ENCODE peak calls at places on chromosomes 4 and X, in five cellular contexts. E is HCT116, M is GM12892, U is Panc1, Q is breast epithelium. P is an unnamed sample.

GRCh38 chrX:20373063-20373462 is 106.4 kb upstream of the RPS6KA3 start:
- DNase-seq in E (no peak), M (no peak), U (no peak), Q (no peak), P (no peak)

GRCh38 chr4:182022899-182023298 is 220.3 kb upstream of the TENM3 start:
- DNase-seq in E (no peak), Q (no peak), M (no peak), U (no peak), P (no peak)

GRCh38 chr4:110533940-110534339 is 58.0 kb downstream of the ENPEP start:
- DNase-seq in E (peak), U (peak), M (no peak), Q (no peak), P (no peak)

GRCh38 chr4:76782837-76783236 is 115.1 kb downstream of the SOWAHB start:
- DNase-seq in M (no peak), E (no peak), Q (no peak), U (no peak), P (no peak)

GRCh38 chr4:184802203-184803015 is 23.4 kb downstream of the ACSL1 start:
- DNase-seq in E (no peak), U (no peak), Q (no peak), M (no peak), P (no peak)

GRCh38 chr4:152106113-152106763 is 345.4 kb upstream of the GATB start:
- DNase-seq in Q (no peak), U (peak), E (peak), M (no peak), P (no peak)

GRCh38 chr4:158895797-158896442 is 127.1 kb downstream of the FNIP2 start:
- DNase-seq in U (no peak), M (no peak), Q (no peak), E (no peak), P (no peak)

GRCh38 chrX:65420154-65420553 is 114.4 kb downstream of the LAS1L start:
- DNase-seq in M (no peak), Q (no peak), E (no peak), U (no peak), P (no peak)

GRCh38 chr4:71411976-71412375 is 73.2 kb downstream of the SLC4A4 start:
- DNase-seq in E (no peak), M (no peak), Q (no peak), U (no peak), P (no peak)

GRCh38 chr4:133152801-133153526 is 3.9 kb downstream of the PCDH10 start:
- DNase-seq in M (no peak), Q (no peak), U (no peak), E (no peak), P (no peak)

GRCh38 chr4:41661447-41662076 is 87.0 kb downstream of the PHOX2B start:
- DNase-seq in Q (peak), U (peak), E (peak), M (no peak), P (peak)

GRCh38 chrX:48539345-48540014 is at the start of gene TBC1D25:
- DNase-seq in U (peak), M (peak), Q (peak), E (peak), P (peak)

GRCh38 chr4:80268936-80269335 is 2.5 kb downstream of the FGF5 start:
- DNase-seq in Q (no peak), U (no peak), E (no peak), M (no peak), P (no peak)

GRCh38 chrX:49059209-49060191 is 701 bp downstream of the CCDC120 start:
- DNase-seq in Q (no peak), U (no peak), E (no peak), M (no peak), P (peak)

GRCh38 chr4:120056249-120056648 is 10.4 kb downstream of the MAD2L1 start:
- DNase-seq in U (no peak), Q (no peak), M (no peak), E (no peak), P (no peak)

GRCh38 chr4:40473578-40474388 is 138.7 kb downstream of the CHRNA9 start:
- DNase-seq in U (no peak), E (no peak), M (no peak), Q (no peak), P (no peak)

GRCh38 chr4:52889778-52890400 is 27.8 kb downstream of the RASL11B start:
- DNase-seq in M (no peak), Q (no peak), E (no peak), U (no peak), P (no peak)

GRCh38 chrX:2498781-2499302 is 1.9 kb downstream of the DHRSX start:
- DNase-seq in Q (no peak), E (no peak), M (no peak), U (no peak), P (peak)

GRCh38 chr4:157992038-157992706 is 180.7 kb downstream of the GASK1B start:
- DNase-seq in E (peak), U (no peak), Q (no peak), M (no peak), P (peak)

GRCh38 chr4:110970642-110971041 is 347.8 kb upstream of the PITX2 start:
- DNase-seq in Q (no peak), E (peak), M (no peak), U (no peak), P (no peak)

GRCh38 chr4:173539986-173540385 is 10.0 kb upstream of the HAND2 start:
- DNase-seq in M (no peak), Q (no peak), E (no peak), U (no peak), P (no peak)

GRCh38 chr4:18106620-18107019 is 85.1 kb upstream of the LCORL start:
- DNase-seq in U (no peak), M (no peak), E (no peak), Q (no peak), P (peak)

GRCh38 chr4:100913685-100914084 is 395.9 kb upstream of the EMCN start:
- DNase-seq in E (no peak), Q (no peak), U (no peak), M (no peak), P (no peak)

GRCh38 chr4:114600066-114600552 is 1.5 kb downstream of the UGT8 start:
- DNase-seq in M (no peak), U (no peak), E (peak), Q (no peak), P (no peak)

GRCh38 chrX:139647597-139647996 is 60.4 kb downstream of the MCF2 start:
- DNase-seq in Q (no peak), E (no peak), M (no peak), U (no peak), P (no peak)

GRCh38 chr4:112830753-112831386 is 193.9 kb downstream of the LARP7 start:
- DNase-seq in U (no peak), Q (no peak), E (no peak), M (no peak), P (no peak)

GRCh38 chrX:40086569-40087335 is 11.0 kb downstream of the BCOR start:
- DNase-seq in E (no peak), Q (no peak), U (no peak), M (no peak), P (no peak)

GRCh38 chr4:44522761-44523445 is 74.3 kb upstream of the KCTD8 start:
- DNase-seq in M (no peak), Q (no peak), E (no peak), U (no peak), P (no peak)

GRCh38 chr4:177079327-177079726 is 230.3 kb upstream of the NEIL3 start:
- DNase-seq in M (no peak), U (no peak), Q (no peak), E (no peak), P (no peak)

GRCh38 chr4:10164877-10165283 is 48.3 kb upstream of the WDR1 start:
- DNase-seq in Q (no peak), U (no peak), E (peak), M (no peak), P (peak)

GRCh38 chrX:119502727-119503483 is 34.7 kb downstream of the SLC25A5 start:
- DNase-seq in U (no peak), M (no peak), Q (peak), E (no peak), P (no peak)

GRCh38 chr4:76634239-76634638 is 199.2 kb downstream of the SHROOM3 start:
- DNase-seq in Q (no peak), U (no peak), E (no peak), M (no peak), P (no peak)

GRCh38 chrX:80335062-80335830 is 85.0 kb upstream of the TENT5D start:
- DNase-seq in U (no peak), Q (peak), E (no peak), M (no peak), P (peak)

GRCh38 chr4:153789741-153790651 is 1.1 kb upstream of the SFRP2 start:
- DNase-seq in M (no peak), E (no peak), U (no peak), Q (no peak), P (no peak)

GRCh38 chr4:120730777-120731320 is 191.7 kb downstream of the PRDM5 start:
- DNase-seq in E (no peak), M (no peak), U (no peak), Q (no peak), P (no peak)

GRCh38 chr4:107125496-107125895 is 89.4 kb upstream of the DKK2 start:
- DNase-seq in Q (no peak), E (no peak), M (no peak), U (no peak), P (no peak)

GRCh38 chr4:136032391-136032790 is 1499.9 kb downstream of the PCDH18 start:
- DNase-seq in U (no peak), Q (no peak), E (no peak), M (no peak), P (no peak)

GRCh38 chr4:183544109-183544508 is 39.3 kb downstream of the ING2 start:
- DNase-seq in Q (no peak), E (no peak), M (no peak), U (no peak), P (no peak)

GRCh38 chr4:93828332-93828829 is at the start of gene ATOH1:
- DNase-seq in E (peak), Q (no peak), U (no peak), M (no peak), P (peak)

GRCh38 chr4:93829531-93830089 is 1.1 kb downstream of the ATOH1 start:
- DNase-seq in E (no peak), Q (no peak), M (no peak), U (no peak), P (no peak)

GRCh38 chr4:93832097-93832496 is 3.5 kb downstream of the ATOH1 start:
- DNase-seq in E (no peak), Q (no peak), M (no peak), U (no peak), P (no peak)

GRCh38 chr4:93828830-93829530 is 427 bp downstream of the ATOH1 start:
- DNase-seq in U (no peak), Q (no peak), M (no peak), E (no peak), P (no peak)

GRCh38 chr4:93830090-93830818 is 1.7 kb downstream of the ATOH1 start:
- DNase-seq in E (no peak), M (no peak), Q (no peak), U (no peak), P (no peak)
- TF ChIP-seq POLR2AphosphoS5 in E (no peak), M (no peak), Q (no peak), U (no peak), P (no peak)

DNA sequence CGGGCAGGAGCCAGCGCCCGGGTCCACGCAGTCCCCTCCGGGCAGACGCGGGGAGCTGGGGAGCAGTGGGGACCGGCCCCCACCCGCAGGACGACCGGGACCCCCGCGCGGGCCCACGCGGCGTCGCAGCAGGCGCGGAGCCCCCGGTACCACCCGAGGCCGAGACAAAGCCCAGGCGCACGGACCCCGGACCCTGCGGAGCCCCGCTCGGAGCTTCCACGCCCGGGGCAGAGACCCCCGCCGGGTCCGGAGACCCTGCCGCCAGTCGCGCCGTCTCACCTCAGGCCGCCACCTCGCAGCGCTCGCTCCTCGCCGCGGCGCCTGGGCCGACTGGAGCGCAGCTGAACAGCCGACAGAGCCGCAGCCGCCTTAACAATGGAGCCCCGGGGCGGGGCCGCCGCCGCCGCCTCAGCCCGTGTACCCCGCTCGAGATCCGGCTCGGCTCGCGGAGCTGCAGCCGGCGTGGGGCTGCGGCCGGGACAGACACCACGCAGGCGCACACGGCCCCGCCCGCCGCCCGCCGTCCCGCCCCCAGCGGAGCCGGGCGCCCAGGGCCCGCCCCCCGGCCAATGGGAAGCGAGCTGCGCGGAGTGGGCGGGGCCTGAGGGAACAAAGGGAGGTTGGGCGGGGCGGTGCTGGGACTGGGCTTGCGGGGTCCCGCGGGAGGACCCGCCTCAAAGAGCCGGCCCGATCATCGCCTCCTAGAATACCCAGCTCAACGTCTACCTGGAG is at the start of gene AFAP1:
- DNase-seq in U (no peak), M (peak), Q (peak), E (peak), P (peak)
- TF ChIP-seq POLR2AphosphoS5 in U (peak), M (no peak), Q (peak), E (peak), P (no peak)

DNA sequence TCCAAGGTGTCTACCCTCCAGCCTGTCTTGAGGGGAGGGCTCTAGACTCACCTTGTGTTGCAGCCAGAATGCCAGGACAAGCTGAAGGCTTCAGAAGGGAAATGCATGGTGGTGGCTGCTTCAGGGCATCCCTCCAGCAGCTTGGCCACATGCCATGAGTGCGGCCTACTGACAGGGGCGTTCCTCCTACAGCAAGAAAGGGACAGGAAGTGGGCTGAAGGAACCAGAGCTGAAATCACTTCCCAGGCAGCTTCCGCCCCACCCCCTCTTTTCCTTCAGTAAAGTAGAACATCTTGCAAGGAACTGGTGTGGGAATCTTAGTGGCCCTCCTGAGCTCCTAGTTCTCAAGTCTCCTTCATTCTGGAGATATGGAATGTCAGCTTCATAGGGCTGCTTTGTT is 167.5 kb upstream of the DGKK start:
- DNase-seq in M (no peak), E (no peak), Q (no peak), U (no peak), P (no peak)
- TF ChIP-seq POLR2AphosphoS5 in M (no peak), E (no peak), Q (no peak), U (no peak), P (no peak)

GRCh38 chrX:9560219-9560618 is 95.4 kb downstream of the TBL1X start:
- DNase-seq in E (no peak), Q (no peak), M (no peak), U (no peak), P (no peak)

GRCh38 chrX:9561199-9561598 is 96.3 kb downstream of the TBL1X start:
- DNase-seq in U (no peak), E (no peak), M (no peak), Q (no peak), P (no peak)

GRCh38 chrX:9562851-9563250 is 98.0 kb downstream of the TBL1X start:
- DNase-seq in Q (peak), U (no peak), M (no peak), E (no peak), P (no peak)

GRCh38 chrX:9569875-9570274 is 105.0 kb downstream of the TBL1X start:
- DNase-seq in E (no peak), M (no peak), U (no peak), Q (peak), P (no peak)

DNA sequence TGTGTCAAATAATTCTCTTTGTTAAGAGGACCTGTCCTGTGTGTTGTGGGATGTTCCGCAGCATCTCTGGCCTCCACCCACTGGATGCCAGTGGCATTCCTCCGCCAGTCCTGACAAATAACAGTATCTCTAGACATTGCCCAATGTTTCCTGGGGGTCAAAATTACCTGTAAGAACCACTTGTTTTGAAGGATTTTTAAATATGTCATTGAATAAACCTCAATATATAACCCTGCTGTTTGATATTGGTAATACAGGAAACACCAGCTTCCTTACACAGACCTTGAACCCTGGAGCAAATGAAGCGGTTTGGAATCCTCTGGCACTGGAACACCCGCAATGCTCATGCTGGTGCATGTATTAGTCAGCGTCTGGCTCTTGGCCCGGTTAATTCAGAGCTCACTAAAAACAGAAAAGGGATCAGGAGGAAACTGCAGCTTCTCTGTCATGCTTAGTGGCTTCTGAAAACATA is 101.3 kb downstream of the TBL1X start:
- DNase-seq in Q (peak), M (no peak), E (peak), U (no peak), P (no peak)
- TF ChIP-seq POLR2AphosphoS5 in Q (no peak), M (no peak), E (no peak), U (no peak), P (no peak)

GRCh38 chr4:8061145-8061544 is 97.5 kb downstream of the ABLIM2 start:
- DNase-seq in M (no peak), U (no peak), E (no peak), Q (no peak), P (no peak)

GRCh38 chr4:8061573-8061972 is 97.0 kb downstream of the ABLIM2 start:
- DNase-seq in E (no peak), Q (no peak), U (no peak), M (no peak), P (no peak)

GRCh38 chr4:8060632-8061031 is 98.0 kb downstream of the ABLIM2 start:
- DNase-seq in Q (no peak), U (no peak), M (no peak), E (no peak), P (no peak)

GRCh38 chr4:8055206-8055605 is 103.4 kb downstream of the ABLIM2 start:
- DNase-seq in U (no peak), Q (no peak), E (no peak), M (no peak), P (no peak)

DNA sequence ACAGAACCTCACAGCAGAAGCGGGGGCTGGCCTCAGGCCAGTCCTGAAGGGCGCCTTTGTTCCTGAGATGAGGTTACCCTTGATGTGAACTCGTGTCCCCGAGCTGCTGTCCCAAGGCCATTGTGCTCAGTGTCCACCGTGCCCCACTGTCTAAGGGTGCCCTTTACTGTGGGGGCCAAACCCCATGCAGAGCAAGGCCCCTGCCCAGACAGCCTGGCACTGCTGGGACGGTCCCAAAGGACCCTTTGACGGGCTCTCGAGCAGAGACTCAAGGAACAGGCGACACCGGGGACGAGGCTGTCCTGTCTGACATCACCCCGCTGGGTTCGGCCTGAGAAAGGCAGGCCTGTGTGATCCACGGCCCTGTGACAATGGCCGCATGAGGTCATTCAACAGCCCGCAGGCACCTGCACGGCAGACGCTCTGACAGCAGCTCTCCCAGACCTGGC is 100.6 kb downstream of the ABLIM2 start:
- DNase-seq in E (no peak), U (no peak), Q (no peak), M (no peak), P (no peak)
- TF ChIP-seq POLR2AphosphoS5 in E (no peak), U (no peak), Q (no peak), M (no peak), P (no peak)

P was measured in K562.